ENCODE peak calls at places on chromosomes 16 and 17, in eight cellular contexts. O is retinal pigment epithelial cell, B is BE2C, R is psoas muscle, F is kidney, P is A549, H is tibial artery, T is cardiac muscle cell. G is an unnamed sample.

GRCh38 chr17:51228177-51228576 is 31.7 kb downstream of the MBTD1 start:
- DNase-seq in O (no peak), B (no peak), R (no peak), F (no peak), P (no peak), H (no peak), T (peak), G (no peak)

GRCh38 chr16:69113216-69113615 is 7.8 kb downstream of the HAS3 start:
- DNase-seq in O (no peak), B (no peak), R (no peak), F (no peak), P (no peak), H (no peak), T (no peak), G (no peak)

GRCh38 chr16:69276143-69277115 is 34.7 kb upstream of the VPS4A start:
- DNase-seq in O (no peak), B (peak), R (peak), F (no peak), P (no peak), H (peak), T (peak), G (peak)

GRCh38 chr16:22631264-22631663 is 120.6 kb downstream of the NPIPB5 start:
- DNase-seq in O (no peak), B (no peak), R (no peak), F (no peak), P (no peak), H (no peak), T (no peak), G (no peak)

GRCh38 chr16:54284931-54285413 is 1.6 kb downstream of the IRX3 start:
- DNase-seq in O (no peak), B (no peak), R (no peak), F (peak), P (no peak), H (peak), T (peak), G (no peak)

GRCh38 chr16:10668322-10669045 is 26.2 kb downstream of the TEKT5 start:
- DNase-seq in O (no peak), B (peak), R (no peak), F (no peak), P (peak), H (no peak), T (peak), G (no peak)

GRCh38 chr16:69818811-69819587 is 56.9 kb downstream of the WWP2 start:
- DNase-seq in O (no peak), B (no peak), R (no peak), F (no peak), P (no peak), H (no peak), T (no peak), G (no peak)

GRCh38 chr16:82954224-82954929 is 327.6 kb downstream of the CDH13 start:
- DNase-seq in O (no peak), B (no peak), R (no peak), F (no peak), P (no peak), H (no peak), T (peak), G (no peak)

GRCh38 chr17:28268610-28269313 is 50.2 kb upstream of the TMEM97 start:
- DNase-seq in O (no peak), B (no peak), R (no peak), F (no peak), P (no peak), H (no peak), T (no peak), G (no peak)

GRCh38 chr16:74271879-74272278 is 24.7 kb upstream of the PSMD7 start:
- DNase-seq in O (no peak), B (no peak), R (no peak), F (no peak), P (no peak), H (no peak), T (peak), G (no peak)

GRCh38 chr17:33196883-33197282 is 96.2 kb downstream of the ASIC2 start:
- DNase-seq in O (no peak), B (no peak), R (no peak), F (no peak), P (no peak), H (no peak), T (no peak), G (no peak)

GRCh38 chr16:57258226-57258909 is 13.3 kb downstream of the ARL2BP start:
- DNase-seq in O (no peak), B (no peak), R (no peak), F (peak), P (no peak), H (peak), T (no peak), G (no peak)

GRCh38 chr16:81697321-81697885 is 81.7 kb upstream of the PLCG2 start:
- DNase-seq in O (no peak), B (peak), R (peak), F (peak), P (peak), H (no peak), T (peak), G (no peak)

GRCh38 chr16:57276596-57276995 is 7.9 kb downstream of the PLLP start:
- DNase-seq in O (no peak), B (no peak), R (no peak), F (no peak), P (no peak), H (no peak), T (peak), G (no peak)

GRCh38 chr16:49931931-49932330 is 76.0 kb upstream of the ZNF423 start:
- DNase-seq in O (no peak), B (no peak), R (no peak), F (no peak), P (no peak), H (no peak), T (no peak), G (no peak)

GRCh38 chr16:27984121-27984520 is 79.4 kb downstream of the GSG1L start:
- DNase-seq in O (no peak), B (no peak), R (no peak), F (no peak), P (no peak), H (peak), T (no peak), G (no peak)

GRCh38 chr17:57666198-57666870 is 78.8 kb downstream of the CCDC182 start:
- DNase-seq in O (no peak), B (no peak), R (no peak), F (no peak), P (no peak), H (peak), T (no peak), G (no peak)

GRCh38 chr16:57187508-57187854 is 1.4 kb downstream of the RSPRY1 start:
- DNase-seq in O (no peak), B (no peak), R (no peak), F (no peak), P (peak), H (no peak), T (peak), G (no peak)

GRCh38 chr17:12637015-12637414 is 28.7 kb upstream of the MYOCD start:
- DNase-seq in O (peak), B (no peak), R (no peak), F (no peak), P (peak), H (no peak), T (peak), G (no peak)

GRCh38 chr17:36592316-36592710 is 634 bp downstream of the DHRS11 start:
- DNase-seq in O (peak), B (peak), R (no peak), F (peak), P (peak), H (no peak), T (peak), G (no peak)

GRCh38 chr17:77645441-77646430 is 312.8 kb upstream of the TNRC6C start:
- DNase-seq in O (no peak), B (no peak), R (no peak), F (no peak), P (no peak), H (no peak), T (peak), G (no peak)

GRCh38 chr17:43314582-43314981 is 80.8 kb upstream of the RNU2-1 start:
- DNase-seq in O (no peak), B (no peak), R (no peak), F (no peak), P (no peak), H (peak), T (peak), G (peak)

GRCh38 chr17:75703191-75703590 is 18.1 kb upstream of the ITGB4 start:
- DNase-seq in O (no peak), B (no peak), R (no peak), F (no peak), P (no peak), H (no peak), T (no peak), G (no peak)

GRCh38 chr16:81491522-81492188 is 47.0 kb downstream of the CMIP start:
- DNase-seq in O (peak), B (no peak), R (no peak), F (peak), P (no peak), H (no peak), T (peak), G (no peak)

GRCh38 chr17:41624208-41625101 is at the start of gene KRT17:
- DNase-seq in O (peak), B (no peak), R (no peak), F (peak), P (no peak), H (peak), T (no peak), G (no peak)

GRCh38 chr16:86772671-86773338 is 194.5 kb downstream of the FOXL1 start:
- DNase-seq in O (peak), B (no peak), R (no peak), F (no peak), P (no peak), H (peak), T (peak), G (no peak)

GRCh38 chr16:87314990-87315420 is 2.2 kb downstream of the C16orf95 start:
- DNase-seq in O (no peak), B (no peak), R (no peak), F (no peak), P (no peak), H (no peak), T (no peak), G (no peak)

GRCh38 chr16:54847207-54847606 is 83.5 kb upstream of the IRX5 start:
- DNase-seq in O (no peak), B (no peak), R (no peak), F (no peak), P (no peak), H (no peak), T (no peak), G (no peak)

GRCh38 chr16:76277099-76278030 is at the start of gene CNTNAP4:
- DNase-seq in O (no peak), B (peak), R (peak), F (no peak), P (no peak), H (no peak), T (peak), G (no peak)

GRCh38 chr16:49283376-49284049 is 1.9 kb upstream of the CBLN1 start:
- DNase-seq in O (no peak), B (no peak), R (no peak), F (no peak), P (no peak), H (no peak), T (no peak), G (no peak)

GRCh38 chr17:82281502-82282238 is 8.2 kb upstream of the CSNK1D start:
- DNase-seq in O (peak), B (no peak), R (no peak), F (peak), P (no peak), H (no peak), T (no peak), G (peak)

GRCh38 chr16:11586856-11587642 is at the start of gene LITAF:
- DNase-seq in O (no peak), B (peak), R (peak), F (peak), P (peak), H (peak), T (peak), G (peak)

DNA sequence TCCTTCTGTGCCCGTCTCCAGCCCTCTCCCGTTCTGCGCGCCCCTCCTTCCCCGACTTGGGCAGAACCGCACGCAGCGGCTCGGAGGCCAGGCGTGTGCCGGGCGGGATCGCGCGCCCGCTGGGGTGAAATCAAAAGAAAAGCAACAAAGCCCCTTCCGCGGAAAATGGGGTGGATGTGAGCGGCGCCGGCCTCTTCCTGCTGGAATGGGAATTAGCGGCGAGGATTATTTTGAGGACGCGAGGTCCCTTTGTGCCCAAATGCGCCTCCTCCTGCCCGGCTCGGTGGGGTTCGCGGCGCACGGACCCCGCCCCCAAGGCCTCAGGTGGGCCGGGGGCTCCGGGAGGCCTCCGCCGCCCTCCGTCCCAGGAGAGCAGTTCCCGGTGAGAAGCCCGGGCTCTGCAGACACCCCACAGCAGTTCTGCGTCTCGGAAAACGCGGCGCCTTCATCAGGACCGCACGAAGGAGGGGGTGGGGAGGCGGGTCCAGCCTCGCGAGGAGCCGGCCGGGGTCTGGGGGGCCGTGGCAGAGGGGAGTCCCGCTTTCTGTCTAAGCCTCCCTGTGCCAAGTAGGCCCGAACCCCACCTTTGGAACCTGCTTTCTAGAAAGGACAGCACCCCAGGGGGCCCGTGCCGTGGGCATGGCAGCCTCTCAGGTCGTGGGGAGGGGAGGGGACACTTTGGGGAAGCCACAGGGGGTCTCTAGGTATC is 91.0 kb upstream of the CBX4 start:
- DNase-seq in O (no peak), B (no peak), R (no peak), F (no peak), P (no peak), H (no peak), T (peak), G (no peak)
- H3K4me3 ChIP-seq in O (peak), B (peak), R (peak), F (no peak), P (peak), H (no peak), T (peak), G (no peak)

GRCh38 chr17:50072925-50073324 is 17.0 kb downstream of the ITGA3 start:
- DNase-seq in O (no peak), B (no peak), R (no peak), F (no peak), P (no peak), H (no peak), T (peak), G (no peak)

GRCh38 chr17:50075446-50076032 is 19.6 kb upstream of the PDK2 start:
- DNase-seq in O (no peak), B (no peak), R (no peak), F (no peak), P (no peak), H (no peak), T (no peak), G (no peak)

GRCh38 chr17:50072130-50072529 is 16.2 kb downstream of the ITGA3 start:
- DNase-seq in O (no peak), B (no peak), R (no peak), F (peak), P (no peak), H (no peak), T (no peak), G (no peak)

GRCh38 chr17:50076221-50076590 is 18.9 kb upstream of the PDK2 start:
- DNase-seq in O (no peak), B (no peak), R (no peak), F (no peak), P (no peak), H (no peak), T (no peak), G (no peak)

GRCh38 chr17:50074227-50074626 is 18.3 kb downstream of the ITGA3 start:
- DNase-seq in O (no peak), B (no peak), R (no peak), F (no peak), P (no peak), H (no peak), T (no peak), G (no peak)
- TF ChIP-seq CTCF in O (no peak), B (no peak), R (no peak), F (no peak), P (no peak), H (no peak), T (no peak), G (no peak)

GRCh38 chr17:62807812-62808575 is at the start of gene MARCHF10:
- DNase-seq in O (no peak), B (peak), R (no peak), F (peak), P (no peak), H (no peak), T (no peak), G (peak)
- H3K4me3 ChIP-seq in O (peak), B (peak), R (peak), F (peak), P (peak), H (peak), T (peak), G (no peak)

GRCh38 chr17:61307905-61308886 is 91.4 kb upstream of the TBX2 start:
- DNase-seq in O (peak), B (no peak), R (no peak), F (no peak), P (peak), H (no peak), T (peak), G (peak)
- TF ChIP-seq CTCF in O (no peak), B (no peak), R (no peak), F (no peak), P (peak), H (no peak), T (no peak), G (no peak)

GRCh38 chr17:22310717-22311686 is 618.7 kb downstream of the KCNJ18 start:
- DNase-seq in O (no peak), B (peak), R (no peak), F (no peak), P (peak), H (no peak), T (no peak), G (no peak)
- H3K4me3 ChIP-seq in O (no peak), B (peak), R (no peak), F (no peak), P (peak), H (no peak), T (no peak), G (no peak)

GRCh38 chr17:72474243-72474642 is 353.4 kb downstream of the SOX9 start:
- DNase-seq in O (no peak), B (no peak), R (no peak), F (no peak), P (no peak), H (no peak), T (no peak), G (no peak)
- TF ChIP-seq CTCF in O (no peak), B (no peak), R (no peak), F (no peak), P (no peak), H (no peak), T (no peak), G (no peak)

GRCh38 chr16:12900599-12901203 is 697 bp upstream of the SHISA9 start:
- DNase-seq in O (no peak), B (no peak), R (no peak), F (no peak), P (no peak), H (no peak), T (no peak), G (no peak)
- H3K4me3 ChIP-seq in O (peak), B (no peak), R (no peak), F (no peak), P (no peak), H (no peak), T (peak), G (no peak)

G was measured in lung.